ENCODE peak calls at places on chromosomes 16 and 17, in five cellular contexts. C, F, D, Y and J are unnamed samples.

GRCh38 chr16:87570938-87571867 is 31.1 kb upstream of the JPH3 start:
- DNase-seq in C (peak), F (peak), D (peak), Y (peak), J (peak)

GRCh38 chr17:3965123-3965800 is 1.0 kb upstream of the ATP2A3 start:
- DNase-seq in C (peak), F (no peak), D (peak), Y (peak), J (peak)

GRCh38 chr17:33725675-33726271 is 432.7 kb upstream of the ASIC2 start:
- DNase-seq in C (no peak), F (no peak), D (peak), Y (peak), J (peak)

GRCh38 chr16:49351119-49351518 is 22.5 kb upstream of the C16orf78 start:
- DNase-seq in C (no peak), F (no peak), D (no peak), Y (no peak), J (no peak)

GRCh38 chr17:57806083-57806830 is 43.6 kb downstream of the MRPS23 start:
- DNase-seq in C (no peak), F (no peak), D (no peak), Y (no peak), J (no peak)

GRCh38 chr16:66254751-66255150 is 111.7 kb upstream of the CDH5 start:
- DNase-seq in C (no peak), F (no peak), D (no peak), Y (no peak), J (no peak)

GRCh38 chr16:88966986-88967799 is 9.8 kb downstream of the CBFA2T3 start:
- DNase-seq in C (no peak), F (no peak), D (no peak), Y (no peak), J (no peak)

GRCh38 chr17:64984776-64985521 is 65.7 kb upstream of the LRRC37A3 start:
- DNase-seq in C (no peak), F (no peak), D (no peak), Y (no peak), J (no peak)

GRCh38 chr16:77918792-77919707 is 103.3 kb upstream of the CLEC3A start:
- DNase-seq in C (no peak), F (no peak), D (no peak), Y (peak), J (peak)

GRCh38 chr17:68096111-68096510 is 60.6 kb downstream of the KPNA2 start:
- DNase-seq in C (no peak), F (no peak), D (no peak), Y (no peak), J (no peak)

GRCh38 chr17:47373002-47373401 is 49.2 kb downstream of the EFCAB13 start:
- DNase-seq in C (no peak), F (no peak), D (no peak), Y (no peak), J (no peak)

GRCh38 chr17:14575349-14575966 is 274.6 kb downstream of the HS3ST3B1 start:
- DNase-seq in C (no peak), F (no peak), D (no peak), Y (no peak), J (no peak)

GRCh38 chr16:86356804-86357203 is 153.5 kb upstream of the FOXF1 start:
- DNase-seq in C (no peak), F (no peak), D (no peak), Y (no peak), J (no peak)

GRCh38 chr16:20747030-20747816 is 5.6 kb upstream of the THUMPD1 start:
- DNase-seq in C (no peak), F (no peak), D (no peak), Y (no peak), J (no peak)

GRCh38 chr17:17156107-17156506 is 50.0 kb downstream of the PLD6 start:
- DNase-seq in C (no peak), F (no peak), D (no peak), Y (no peak), J (no peak)

GRCh38 chr16:29765167-29766032 is 12.7 kb upstream of the ZG16 start:
- DNase-seq in C (no peak), F (no peak), D (no peak), Y (peak), J (no peak)

GRCh38 chr17:28282596-28282995 is 36.4 kb upstream of the TMEM97 start:
- DNase-seq in C (no peak), F (no peak), D (no peak), Y (no peak), J (no peak)

GRCh38 chr16:72985148-72985882 is 62.6 kb downstream of the ZFHX3 start:
- DNase-seq in C (peak), F (no peak), D (peak), Y (peak), J (peak)

GRCh38 chr16:12500771-12501170 is 302.9 kb downstream of the CPPED1 start:
- DNase-seq in C (no peak), F (no peak), D (no peak), Y (no peak), J (no peak)

GRCh38 chr16:87190288-87191240 is 126.6 kb downstream of the C16orf95 start:
- DNase-seq in C (no peak), F (no peak), D (no peak), Y (no peak), J (no peak)

GRCh38 chr16:66619534-66620418 is 15.3 kb downstream of the CMTM3 start:
- DNase-seq in C (no peak), F (no peak), D (no peak), Y (no peak), J (no peak)

GRCh38 chr16:278863-279366 is 1.5 kb upstream of the ARHGDIG start:
- DNase-seq in C (no peak), F (no peak), D (no peak), Y (peak), J (no peak)

GRCh38 chr16:81461756-81462155 is 17.1 kb downstream of the CMIP start:
- DNase-seq in C (no peak), F (no peak), D (no peak), Y (peak), J (no peak)

DNA sequence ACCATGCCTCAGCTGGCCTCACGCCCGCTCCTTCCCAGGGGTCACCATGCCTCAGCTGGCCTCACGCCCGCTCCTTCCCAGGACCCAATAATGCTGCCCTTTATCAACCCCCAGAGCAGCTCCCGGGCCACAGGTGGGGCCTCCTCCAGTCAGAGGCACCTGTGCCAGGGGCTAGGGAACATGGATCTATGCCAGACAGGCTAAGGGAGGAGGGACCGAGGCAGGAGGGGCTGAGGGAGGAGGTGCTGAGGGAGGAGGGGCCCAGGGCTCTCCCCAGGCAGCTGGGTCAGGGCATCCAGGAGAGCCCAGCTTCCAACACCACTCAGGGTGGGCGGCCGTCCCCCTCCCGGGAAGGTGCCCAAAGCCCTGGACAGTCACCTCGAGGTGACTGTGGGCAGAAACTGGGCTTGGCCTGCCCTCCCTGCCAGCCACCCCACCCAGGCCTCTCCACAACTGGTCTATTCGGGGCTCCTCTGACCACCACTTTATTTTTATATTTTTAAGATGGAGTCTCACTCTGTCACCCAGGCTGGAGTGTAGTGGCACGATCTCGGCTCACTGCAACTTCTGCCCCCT is 19.4 kb downstream of the UTS2R start:
- DNase-seq in C (no peak), F (no peak), D (no peak), Y (no peak), J (no peak)
- H3K4me3 ChIP-seq in C (no peak), F (no peak), D (no peak), Y (no peak), J (no peak)

DNA sequence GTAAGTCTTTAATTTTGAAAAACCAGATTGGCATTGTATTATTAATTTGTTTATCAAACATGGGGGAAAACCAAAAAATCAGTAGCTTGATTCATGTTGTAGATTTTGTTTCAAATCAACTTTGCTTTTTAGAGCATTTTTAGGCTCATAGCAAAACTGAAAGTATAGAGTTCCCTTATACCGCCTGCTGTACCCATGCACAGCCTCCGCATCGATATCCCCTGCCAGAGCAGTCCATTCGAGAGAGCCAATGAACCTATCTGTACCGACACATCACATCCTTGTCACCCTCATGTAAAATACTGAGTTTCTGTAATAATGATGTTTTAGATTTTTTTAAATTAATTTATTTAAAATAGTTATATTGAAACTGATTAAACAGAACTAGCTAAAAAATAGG is 16.2 kb upstream of the MRC2 start:
- DNase-seq in C (no peak), F (no peak), D (no peak), Y (no peak), J (no peak)
- TF ChIP-seq CTCF in C (no peak), F (no peak), D (no peak), Y (no peak), J (no peak)

DNA sequence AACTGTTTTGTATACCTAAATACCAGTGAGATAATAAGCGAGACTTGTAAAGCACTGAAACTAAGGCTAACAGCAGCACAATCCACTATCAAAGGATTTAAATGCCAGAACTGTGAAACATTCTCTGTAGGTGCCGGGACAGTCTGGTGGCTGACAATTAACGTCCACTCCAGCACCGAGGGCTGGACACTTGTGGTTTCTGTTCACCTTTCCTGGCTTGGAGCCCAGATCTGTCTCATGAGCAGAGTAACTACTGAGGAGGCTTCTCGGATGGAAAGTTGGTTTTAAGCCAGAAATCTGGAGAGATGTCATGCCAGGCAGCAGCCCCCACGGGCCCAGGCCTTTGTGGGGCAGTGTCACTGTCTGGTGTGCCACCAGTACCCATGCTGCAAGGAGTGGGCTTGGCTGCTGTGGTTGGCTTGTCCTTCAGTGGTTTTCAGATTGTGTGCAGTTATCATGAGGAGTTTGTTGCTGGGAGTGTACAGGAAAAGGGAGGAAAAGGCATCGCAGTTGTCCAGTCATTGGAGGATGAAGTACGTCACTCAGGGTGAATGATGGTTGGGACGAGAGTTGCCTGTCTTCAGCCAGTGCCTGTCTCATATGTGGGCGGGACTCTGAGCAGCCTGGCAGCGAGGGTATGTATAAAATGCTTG is 35.5 kb downstream of the UBN1 start:
- DNase-seq in C (no peak), F (no peak), D (no peak), Y (peak), J (peak)
- H3K27ac ChIP-seq in C (no peak), F (no peak), D (peak), Y (peak), J (no peak)

GRCh38 chr16:15658556-15658955 is 8.5 kb downstream of the NDE1 start:
- DNase-seq in C (no peak), F (no peak), D (no peak), Y (no peak), J (no peak)

GRCh38 chr16:15654591-15654990 is 4.5 kb downstream of the NDE1 start:
- DNase-seq in C (no peak), F (no peak), D (no peak), Y (no peak), J (no peak)

GRCh38 chr16:15660203-15660601 is 10.2 kb downstream of the NDE1 start:
- DNase-seq in C (no peak), F (no peak), D (no peak), Y (no peak), J (no peak)

GRCh38 chr16:15653227-15653626 is 3.2 kb downstream of the NDE1 start:
- DNase-seq in C (peak), F (no peak), D (peak), Y (no peak), J (no peak)

DNA sequence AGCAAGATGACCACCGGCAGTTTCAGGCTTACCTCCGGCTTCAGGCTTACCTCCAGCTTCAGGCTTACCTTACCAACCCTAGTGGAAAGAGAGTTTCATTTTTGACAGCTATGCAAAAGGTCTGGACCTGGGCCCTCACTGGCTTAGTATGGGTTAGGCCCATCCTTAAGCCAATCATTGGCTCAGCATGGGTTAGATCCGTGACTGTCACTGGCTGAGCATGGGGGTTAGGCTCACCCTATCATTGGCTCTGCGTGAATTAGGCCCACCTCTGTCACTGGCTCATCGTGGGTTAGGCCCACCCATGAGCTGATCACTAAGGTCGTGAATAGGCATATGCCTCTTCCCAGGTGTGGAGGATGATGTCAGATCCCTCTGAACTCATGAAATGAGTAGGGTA is 8.1 kb downstream of the NDE1 start:
- DNase-seq in C (no peak), F (no peak), D (no peak), Y (no peak), J (no peak)
- H3K4me3 ChIP-seq in C (no peak), F (no peak), D (no peak), Y (no peak), J (no peak)

DNA sequence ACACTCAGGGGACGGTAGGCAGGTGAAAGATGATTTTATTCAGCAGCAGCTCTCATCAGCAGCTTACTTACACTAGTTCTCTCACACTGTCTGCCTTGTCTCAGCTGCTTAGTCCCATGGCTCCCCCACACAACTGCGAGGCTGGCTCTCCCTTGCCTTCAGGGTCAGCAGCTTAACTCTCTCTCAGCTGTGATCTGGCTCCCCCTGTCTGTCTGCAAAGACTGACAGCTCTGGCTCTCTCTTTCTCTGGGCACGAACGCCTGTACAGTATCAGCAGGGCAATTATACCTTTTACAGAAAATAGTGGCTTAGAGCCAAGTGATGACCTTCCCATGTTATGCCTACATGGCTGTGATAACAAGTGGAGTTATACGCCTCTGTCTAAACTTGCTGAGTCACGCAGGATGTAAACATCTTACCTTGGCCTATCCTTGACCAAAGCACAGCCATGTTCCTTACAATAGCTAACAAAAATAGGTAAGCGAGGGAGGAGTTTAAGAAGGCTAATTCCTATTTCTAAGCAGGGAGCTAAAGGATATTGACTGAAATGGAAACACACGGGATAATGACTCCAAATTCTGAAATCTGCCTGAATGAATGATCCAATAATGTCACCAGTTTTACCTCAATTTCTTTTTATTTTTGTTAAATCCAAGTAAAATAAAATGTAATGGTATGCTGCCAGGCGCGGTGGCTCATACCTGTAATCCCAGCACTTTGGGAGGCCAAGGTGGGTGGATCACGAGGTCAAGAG is 1.1 kb upstream of the NDUFAB1 start:
- DNase-seq in C (no peak), F (peak), D (peak), Y (no peak), J (peak)
- TF ChIP-seq CTCF in C (no peak), F (no peak), D (peak), Y (peak), J (peak)

DNA sequence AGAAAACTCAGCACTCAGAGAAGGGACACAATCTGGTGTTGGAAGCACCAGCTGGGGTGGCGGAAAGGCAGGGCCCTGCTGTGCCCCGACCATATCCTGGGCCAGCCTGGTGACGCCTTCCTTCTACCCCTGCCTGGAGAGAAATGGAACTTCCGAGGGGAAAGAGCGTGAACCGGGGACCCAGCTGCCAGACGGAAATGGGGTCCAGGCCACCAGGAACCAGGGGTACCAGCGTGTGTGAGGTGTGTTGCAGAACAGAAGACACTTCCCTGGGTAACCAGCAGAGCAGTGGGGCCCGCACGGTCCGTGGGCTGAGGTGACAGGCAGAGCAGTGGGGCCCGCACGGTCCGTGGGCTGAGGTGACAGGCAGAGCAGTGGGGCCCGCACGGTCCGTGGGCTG is 6.8 kb downstream of the RAB40B start:
- DNase-seq in C (no peak), F (no peak), D (no peak), Y (no peak), J (no peak)
- H3K27ac ChIP-seq in C (no peak), F (no peak), D (no peak), Y (no peak), J (no peak)

DNA sequence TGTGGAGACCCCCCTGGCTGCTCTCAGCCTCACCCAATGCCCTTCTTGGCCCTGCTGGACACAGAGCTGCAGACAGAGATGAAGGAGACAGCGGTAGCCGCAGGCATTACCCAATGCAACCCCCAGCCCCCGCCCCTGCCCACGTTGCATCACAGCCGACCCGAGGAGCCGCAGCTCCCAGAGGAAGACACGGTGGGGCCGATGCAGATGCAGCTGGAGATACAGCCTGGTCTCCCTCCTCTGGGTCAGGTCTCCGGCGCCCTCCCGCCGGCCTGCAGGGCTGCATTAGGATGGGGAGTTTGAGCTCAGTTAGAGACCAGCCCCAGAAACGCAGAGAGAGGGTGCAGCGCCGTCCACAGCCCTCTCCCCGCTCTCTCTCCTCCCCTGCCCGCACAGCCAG is 19.4 kb upstream of the UBE2I start:
- DNase-seq in C (no peak), F (no peak), D (no peak), Y (no peak), J (no peak)
- H3K4me3 ChIP-seq in C (no peak), F (no peak), D (no peak), Y (no peak), J (no peak)

GRCh38 chr16:8887438-8887765 is 5.3 kb downstream of the LITAFD start:
- DNase-seq in C (no peak), F (no peak), D (no peak), Y (no peak), J (no peak)

GRCh38 chr16:8886593-8887437 is 4.7 kb downstream of the LITAFD start:
- DNase-seq in C (no peak), F (no peak), D (no peak), Y (no peak), J (no peak)

GRCh38 chr16:8887952-8888560 is 5.9 kb downstream of the LITAFD start:
- DNase-seq in C (no peak), F (no peak), D (peak), Y (peak), J (peak)

GRCh38 chr16:8882725-8883377 is 700 bp downstream of the LITAFD start:
- DNase-seq in C (no peak), F (no peak), D (no peak), Y (no peak), J (no peak)

GRCh38 chr16:8885674-8886592 is 3.8 kb downstream of the LITAFD start:
- DNase-seq in C (no peak), F (no peak), D (no peak), Y (no peak), J (no peak)
- TF ChIP-seq CTCF in C (no peak), F (no peak), D (no peak), Y (no peak), J (no peak)